ENCODE peak calls at places on chromosomes 5 and 9, in four cellular contexts. T, Q, A and D are unnamed samples.

GRCh38 chr9:129628709-129629108 is 2.7 kb downstream of the NTMT1 start:
- DNase-seq in Q (no peak), A (no peak), T (no peak), D (no peak)

GRCh38 chr5:1555011-1555807 is 31.4 kb upstream of the LPCAT1 start:
- DNase-seq in T (no peak), Q (peak; percentile 96), A (no peak), D (peak; percentile 4)

GRCh38 chr5:112109331-112109993 is 309.6 kb downstream of the EPB41L4A start:
- DNase-seq in A (no peak), T (peak; percentile 1), Q (no peak), D (no peak)

GRCh38 chr9:237858-238345 is 23.2 kb downstream of the DOCK8 start:
- DNase-seq in Q (no peak), T (peak; percentile 62), A (no peak), D (no peak)

GRCh38 chr9:133834080-133834976 is 96.2 kb upstream of the SARDH start:
- DNase-seq in T (peak; percentile 7), Q (no peak), A (no peak), D (no peak)

GRCh38 chr5:39194466-39195136 is 24.8 kb downstream of the FYB1 start:
- DNase-seq in Q (peak; percentile 40), A (no peak), T (peak; percentile 79), D (no peak)

GRCh38 chr5:131254741-131255140 is 9.1 kb upstream of the CDC42SE2 start:
- DNase-seq in A (no peak), Q (no peak), T (no peak), D (no peak)

GRCh38 chr9:92592946-92593860 is 57.4 kb upstream of the ECM2 start:
- DNase-seq in A (no peak), T (no peak), Q (no peak), D (no peak)

GRCh38 chr5:110965773-110966581 is 105.5 kb upstream of the TSLP start:
- DNase-seq in T (no peak), Q (no peak), A (no peak), D (no peak)

GRCh38 chr9:127390563-127390962 is 6.4 kb upstream of the SLC2A8 start:
- DNase-seq in A (no peak), T (peak; percentile 39), Q (peak; percentile 93), D (no peak)

GRCh38 chr5:177983763-177984564 is 12.1 kb downstream of the PROP1 start:
- DNase-seq in A (no peak), T (no peak), Q (no peak), D (no peak)

GRCh38 chr5:143019157-143019556 is 249.0 kb downstream of the ARHGAP26 start:
- DNase-seq in Q (no peak), A (no peak), T (no peak), D (no peak)

GRCh38 chr5:159441441-159441840 is 111.2 kb upstream of the IL12B start:
- DNase-seq in Q (peak; percentile 16), A (no peak), T (peak; percentile 5), D (peak; percentile 45)

GRCh38 chr5:111197523-111197922 is 26.7 kb upstream of the CAMK4 start:
- DNase-seq in T (peak; percentile 12), A (no peak), Q (peak; percentile 44), D (peak; percentile 17)

GRCh38 chr5:127080001-127080478 is 6.7 kb upstream of the C5orf63 start:
- DNase-seq in A (no peak), Q (no peak), T (peak; percentile 47), D (no peak)

GRCh38 chr5:29518176-29518575 is 1675.3 kb upstream of the CDH6 start:
- DNase-seq in T (no peak), Q (no peak), A (no peak), D (no peak)

GRCh38 chr5:149118463-149118862 is 22.8 kb upstream of the ABLIM3 start:
- DNase-seq in T (no peak), Q (no peak), A (no peak), D (no peak)

GRCh38 chr5:37735649-37736347 is 104.0 kb downstream of the GDNF start:
- DNase-seq in T (peak; percentile 34), A (no peak), Q (no peak), D (no peak)

GRCh38 chr9:130630091-130630450 is 34.3 kb upstream of the PRDM12 start:
- DNase-seq in T (no peak), A (no peak), Q (no peak), D (no peak)

GRCh38 chr9:125190371-125190801 is 783 bp upstream of the PPP6C start:
- DNase-seq in Q (no peak), A (no peak), T (peak; percentile 47), D (no peak)

GRCh38 chr9:83266618-83267543 is 203.9 kb upstream of the RASEF start:
- DNase-seq in Q (peak; percentile 78), A (no peak), T (peak; percentile 0), D (no peak)

GRCh38 chr5:123217183-123217582 is 128.1 kb downstream of the PRDM6 start:
- DNase-seq in A (no peak), T (no peak), Q (no peak), D (no peak)

GRCh38 chr5:11903614-11904269 is 504 bp downstream of the CTNND2 start:
- DNase-seq in A (no peak), T (no peak), Q (no peak), D (no peak)

GRCh38 chr5:72129730-72130129 is 22.5 kb downstream of the MAP1B start:
- DNase-seq in Q (no peak), A (no peak), T (no peak), D (no peak)

GRCh38 chr5:138369249-138369648 is 16.8 kb downstream of the KDM3B start:
- DNase-seq in A (no peak), T (peak; percentile 27), Q (no peak), D (no peak)

GRCh38 chr9:7243838-7244237 is 486.1 kb downstream of the KDM4C start:
- DNase-seq in A (no peak), Q (no peak), T (no peak), D (no peak)

GRCh38 chr5:3197699-3198098 is 397.9 kb upstream of the IRX1 start:
- DNase-seq in T (no peak), Q (no peak), A (no peak), D (no peak)
- TF ChIP-seq FOXK2 in T (no peak), Q (no peak), A (no peak), D (no peak)

DNA sequence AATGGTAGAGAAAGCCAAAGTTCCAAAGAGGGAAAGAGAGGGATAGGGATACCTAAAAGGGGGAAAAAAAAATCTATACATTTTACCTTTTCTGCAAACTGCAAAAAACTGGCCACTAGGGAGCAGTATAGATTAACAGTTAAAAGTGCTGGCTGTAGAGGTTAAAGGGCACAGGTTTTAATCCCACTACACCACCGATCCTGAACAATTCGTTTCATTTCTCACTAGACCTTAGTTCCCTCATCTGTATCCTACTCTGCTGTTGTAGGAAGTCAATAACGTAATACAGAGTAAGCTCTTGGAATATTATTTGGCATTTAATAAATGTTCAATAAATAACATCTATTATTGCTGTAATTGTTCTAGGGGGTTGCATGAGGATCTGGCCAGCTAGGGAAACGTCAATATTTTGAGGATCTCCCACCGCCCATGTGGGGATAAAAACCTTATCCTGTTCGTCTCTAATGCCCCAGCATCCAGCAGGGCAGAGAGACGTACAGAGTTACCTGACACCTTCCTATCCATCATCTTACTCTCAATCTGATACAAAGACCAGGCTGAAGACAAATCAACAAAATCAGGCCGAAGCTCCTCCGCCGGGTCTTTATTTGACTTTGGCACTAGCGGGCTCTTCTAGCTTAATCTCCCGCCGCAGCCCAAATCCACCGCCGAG is 762 bp downstream of the CDC26 start:
- DNase-seq in A (peak; percentile 35), Q (peak; percentile 69), T (peak; percentile 78), D (peak; percentile 55)
- TF ChIP-seq TARDBP in A (no peak), Q (no peak), T (no peak), D (no peak)

GRCh38 chr5:9453480-9454011 is 92.3 kb downstream of the SEMA5A start:
- DNase-seq in Q (no peak), T (no peak), A (no peak), D (no peak)
- TF ChIP-seq FOXK2 in Q (no peak), T (no peak), A (no peak), D (no peak)

GRCh38 chr5:5063533-5063953 is 76.6 kb upstream of the ADAMTS16 start:
- DNase-seq in T (no peak), Q (peak; percentile 83), A (no peak), D (no peak)

GRCh38 chr5:5066276-5067186 is 73.6 kb upstream of the ADAMTS16 start:
- DNase-seq in A (no peak), Q (no peak), T (no peak), D (no peak)

GRCh38 chr5:5062903-5063302 is 77.2 kb upstream of the ADAMTS16 start:
- DNase-seq in T (no peak), A (no peak), Q (no peak), D (no peak)

GRCh38 chr5:5065472-5065871 is 74.7 kb upstream of the ADAMTS16 start:
- DNase-seq in Q (no peak), T (no peak), A (no peak), D (no peak)

GRCh38 chr5:5061836-5062235 is 78.3 kb upstream of the ADAMTS16 start:
- DNase-seq in T (no peak), Q (no peak), A (no peak), D (no peak)
- TF ChIP-seq TARDBP in T (no peak), Q (no peak), A (no peak), D (no peak)

DNA sequence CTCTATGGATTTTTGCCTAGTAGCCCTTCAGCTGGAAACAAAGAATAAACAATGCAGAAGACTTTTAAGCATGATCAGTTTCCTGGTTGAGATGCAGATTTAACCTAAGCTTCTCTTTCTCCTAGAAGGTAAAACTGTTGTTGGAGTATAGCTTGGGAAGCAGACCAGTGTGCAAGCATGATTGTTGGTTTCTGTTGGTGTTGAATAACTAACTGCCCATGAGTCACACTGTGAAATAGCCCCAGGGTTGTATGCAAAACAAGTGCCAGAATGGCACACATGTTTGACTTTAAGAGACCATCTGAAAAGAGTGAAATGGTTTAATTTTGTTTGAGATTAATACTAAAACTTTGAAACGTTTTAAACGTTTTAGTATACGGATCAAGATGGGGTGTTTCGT is 227.1 kb downstream of the ARHGEF28 start:
- DNase-seq in T (no peak), Q (no peak), A (peak; percentile 4), D (no peak)
- TF ChIP-seq FOXK2 in T (no peak), Q (no peak), A (no peak), D (no peak)

DNA sequence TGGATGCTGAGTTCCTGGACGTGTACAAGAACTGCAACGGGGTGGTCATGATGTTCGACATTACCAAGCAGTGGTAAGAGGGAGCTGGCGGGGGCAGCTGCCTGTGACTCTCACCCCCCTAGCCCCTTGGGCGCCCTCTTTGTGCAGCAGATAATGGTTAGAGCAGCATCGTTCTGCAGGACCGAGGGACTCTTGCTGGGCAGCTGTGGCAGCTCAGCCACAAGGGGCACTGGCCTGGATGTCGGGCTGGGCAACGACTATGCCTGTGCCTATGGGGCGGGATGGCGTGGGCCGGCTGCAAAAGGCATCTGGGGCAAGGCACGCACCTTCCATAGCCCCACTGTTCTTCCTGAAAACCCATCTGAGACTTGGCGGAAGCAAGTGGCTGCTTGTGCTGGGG is 12.9 kb upstream of the AJM1 start:
- DNase-seq in T (no peak), Q (no peak), A (no peak), D (no peak)
- TF ChIP-seq TARDBP in T (no peak), Q (no peak), A (no peak), D (no peak)

GRCh38 chr5:57435701-57436134 is 46.9 kb downstream of the ACTBL2 start:
- DNase-seq in Q (peak; percentile 23), T (no peak), A (no peak), D (no peak)
- TF ChIP-seq FOXK2 in Q (no peak), T (no peak), A (no peak), D (no peak)